ENCODE peak calls at places on chromosome X, in eight cellular contexts. A is AG08396; S is fibroblast of mammary gland; W is activated CD8-positive, alpha-beta memory T cell treated with anti-CD3 and anti-CD28 coated beads, Interleukin-2, amount 50 U/mL, for 48 hours; N is osteocyte; C is ureter; X is foreskin fibroblast; P is stimulated activated CD4-positive, alpha-beta T cell treated with anti-CD3 and anti-CD28 coated beads, Interleukin-2, amount 100 ng/mL, for 24 hours. F is an unnamed sample.
A peak's percentile ranks its signal among the peaks of the same experiment; 100 is the strongest.

GRCh38 chrX:83508006-83508405 is at the start of gene POU3F4:
- DNase-seq in S (no peak), C (no peak), X (no peak), A (peak; percentile 21), W (peak; percentile 34), P (no peak), N (no peak), F (no peak)

GRCh38 chrX:48938721-48939416 is 18.5 kb downstream of the OTUD5 start:
- DNase-seq in X (no peak), S (no peak), P (peak; percentile 68), W (peak; percentile 75), A (no peak), N (no peak), C (no peak), F (no peak)

GRCh38 chrX:135522132-135522530 is 1.7 kb downstream of the INTS6L start:
- DNase-seq in N (no peak), X (no peak), S (no peak), C (no peak), P (no peak), A (no peak), W (no peak), F (no peak)

GRCh38 chrX:51917600-51917999 is 24.2 kb downstream of the MAGED1 start:
- DNase-seq in A (no peak), P (no peak), C (no peak), W (no peak), X (no peak), S (no peak), N (no peak), F (no peak)

GRCh38 chrX:45164995-45165394 is 35.7 kb downstream of the DIPK2B start:
- DNase-seq in A (no peak), W (no peak), C (no peak), N (no peak), S (no peak), X (no peak), P (no peak), F (no peak)

GRCh38 chrX:73913580-73913979 is 350.6 kb downstream of the CHIC1 start:
- DNase-seq in W (no peak), C (no peak), P (no peak), N (peak; percentile 36), S (peak; percentile 7), A (no peak), X (peak; percentile 39), F (no peak)

GRCh38 chrX:71846429-71846828 is 64.2 kb upstream of the NHSL2 start:
- DNase-seq in A (no peak), N (no peak), W (no peak), C (no peak), X (peak; percentile 57), S (peak; percentile 46), P (no peak), F (no peak)

GRCh38 chrX:17680732-17681413 is 56.4 kb upstream of the SCML1 start:
- DNase-seq in C (no peak), W (no peak), S (no peak), X (peak; percentile 49), N (no peak), A (peak; percentile 37), P (no peak), F (no peak)

GRCh38 chrX:11886745-11887144 is 128.7 kb downstream of the MSL3 start:
- DNase-seq in P (no peak), C (no peak), A (no peak), N (no peak), W (no peak), S (peak; percentile 80), X (peak; percentile 72), F (no peak)

GRCh38 chrX:39381446-39381845 is 580.2 kb downstream of the MID1IP1 start:
- DNase-seq in N (no peak), C (no peak), P (no peak), A (no peak), S (no peak), X (no peak), W (no peak), F (no peak)

GRCh38 chrX:18931972-18932371 is 51.9 kb downstream of the PHKA2 start:
- DNase-seq in A (peak; percentile 36), X (peak; percentile 53), P (no peak), S (peak; percentile 35), N (no peak), W (no peak), C (no peak), F (peak; percentile 6)

GRCh38 chrX:152821145-152821765 is 9.3 kb downstream of the CETN2 start:
- DNase-seq in S (peak; percentile 38), X (peak; percentile 60), A (no peak), C (no peak), N (no peak), W (no peak), P (peak; percentile 14), F (no peak)

GRCh38 chrX:84046403-84046984 is 141.5 kb downstream of the RPS6KA6 start:
- DNase-seq in X (peak; percentile 58), W (no peak), C (no peak), S (peak; percentile 37), A (peak; percentile 16), N (no peak), P (peak; percentile 3), F (peak; percentile 5)

GRCh38 chrX:150038356-150038755 is 100.1 kb upstream of the EOLA2 start:
- DNase-seq in X (no peak), A (no peak), W (no peak), C (no peak), N (no peak), S (no peak), P (no peak), F (no peak)

GRCh38 chrX:9611436-9612145 is 146.7 kb downstream of the TBL1X start:
- DNase-seq in X (peak; percentile 57), A (no peak), W (no peak), S (peak; percentile 38), C (no peak), P (no peak), N (no peak), F (no peak)

GRCh38 chrX:153626025-153626633 is 20.9 kb upstream of the DUSP9 start:
- DNase-seq in C (no peak), X (no peak), S (no peak), A (no peak), P (no peak), N (no peak), W (no peak), F (no peak)